ENCODE peak calls at places on chromosomes 16 and 17, in seven cellular contexts. G, M, F, B, W, Q and K are unnamed samples.

GRCh38 chr17:50790619-50791018 is 23.3 kb upstream of the ANKRD40CL start:
- DNase-seq in B (no peak), G (no peak), Q (no peak), M (no peak), F (no peak), W (no peak), K (no peak)

GRCh38 chr17:1298616-1299015 is 19.2 kb downstream of the TRARG1 start:
- DNase-seq in Q (no peak), G (no peak), F (no peak), B (no peak), M (no peak), W (no peak), K (peak)

GRCh38 chr17:58570758-58571157 is 56.3 kb upstream of the MTMR4 start:
- DNase-seq in M (no peak), G (no peak), Q (no peak), W (no peak), F (no peak), B (no peak), K (no peak)

GRCh38 chr17:76371656-76372628 is 12.5 kb upstream of the SPHK1 start:
- DNase-seq in G (no peak), B (no peak), F (no peak), M (peak), W (no peak), Q (no peak), K (no peak)

GRCh38 chr17:32912218-32912897 is 15.6 kb upstream of the TMEM98 start:
- DNase-seq in W (peak), G (peak), M (peak), B (peak), Q (peak), F (peak), K (no peak)

GRCh38 chr16:77387810-77388209 is 47.0 kb downstream of the ADAMTS18 start:
- DNase-seq in F (no peak), G (no peak), Q (no peak), M (no peak), W (no peak), B (no peak), K (no peak)

GRCh38 chr16:19831678-19832077 is 53.0 kb downstream of the GPRC5B start:
- DNase-seq in F (no peak), M (peak), Q (no peak), G (no peak), B (no peak), W (peak), K (no peak)

GRCh38 chr16:56869513-56870270 is 4.7 kb downstream of the SLC12A3 start:
- DNase-seq in F (peak), W (peak), G (no peak), Q (peak), B (no peak), M (no peak), K (no peak)

GRCh38 chr17:81239714-81240555 is 817 bp downstream of the NDUFAF8 start:
- DNase-seq in W (no peak), M (no peak), G (no peak), B (no peak), F (no peak), Q (no peak), K (peak)